ENCODE peak calls at places on chromosomes 16 and 17, in seven cellular contexts. N, R, B, Y, D, A and T are unnamed samples.

GRCh38 chr16:73149329-73149728 is 101.4 kb upstream of the ZFHX3 start:
- DNase-seq in N (no peak), R (no peak), B (no peak), Y (no peak), D (no peak), A (no peak), T (no peak)

GRCh38 chr16:57906385-57907316 is 64.3 kb downstream of the CNGB1 start:
- DNase-seq in N (no peak), R (peak), B (no peak), Y (no peak), D (peak), A (peak), T (no peak)

GRCh38 chr17:48505788-48506187 is 25.0 kb downstream of the HOXB1 start:
- DNase-seq in N (no peak), R (no peak), B (no peak), Y (peak), D (no peak), A (peak), T (peak)

GRCh38 chr17:54967621-54968258 is 714 bp downstream of the COX11 start:
- DNase-seq in N (no peak), R (peak), B (no peak), Y (no peak), D (peak), A (no peak), T (no peak)

GRCh38 chr16:21656795-21657768 is 4.7 kb upstream of the IGSF6 start:
- DNase-seq in N (no peak), R (peak), B (no peak), Y (peak), D (peak), A (peak), T (peak)

GRCh38 chr16:84423416-84423837 is 55.1 kb downstream of the ATP2C2 start:
- DNase-seq in N (no peak), R (peak), B (no peak), Y (peak), D (no peak), A (peak), T (no peak)

GRCh38 chr17:80279895-80280294 is 19.2 kb downstream of the RNF213 start:
- DNase-seq in N (peak), R (no peak), B (no peak), Y (no peak), D (no peak), A (peak), T (peak)

GRCh38 chr16:27378871-27379580 is 22.9 kb upstream of the IL21R start:
- DNase-seq in N (no peak), R (no peak), B (no peak), Y (peak), D (no peak), A (no peak), T (no peak)

GRCh38 chr16:3652373-3653037 is 2.0 kb upstream of the DNASE1 start:
- DNase-seq in N (no peak), R (no peak), B (no peak), Y (no peak), D (no peak), A (no peak), T (no peak)

GRCh38 chr16:58656872-58657271 is 27.2 kb upstream of the CNOT1 start:
- DNase-seq in N (no peak), R (no peak), B (no peak), Y (no peak), D (no peak), A (no peak), T (no peak)

GRCh38 chr17:64387545-64388171 is 3.0 kb downstream of the PECAM1 start:
- DNase-seq in N (no peak), R (peak), B (no peak), Y (no peak), D (no peak), A (no peak), T (no peak)

GRCh38 chr16:19583665-19584300 is 28.3 kb downstream of the VPS35L start:
- DNase-seq in N (no peak), R (peak), B (no peak), Y (peak), D (peak), A (peak), T (no peak)

GRCh38 chr17:151886-152859 is 14.8 kb downstream of the SCGB1C2 start:
- DNase-seq in N (no peak), R (no peak), B (no peak), Y (no peak), D (no peak), A (no peak), T (no peak)

GRCh38 chr17:45223541-45224528 is 2.1 kb downstream of the FMNL1 start:
- DNase-seq in N (no peak), R (no peak), B (no peak), Y (peak), D (no peak), A (no peak), T (no peak)

GRCh38 chr17:12422632-12423031 is 243.1 kb upstream of the MYOCD start:
- DNase-seq in N (peak), R (no peak), B (no peak), Y (no peak), D (no peak), A (no peak), T (no peak)

GRCh38 chr16:9570521-9570920 is 479.1 kb downstream of the HAPSTR1 start:
- DNase-seq in N (no peak), R (no peak), B (no peak), Y (no peak), D (no peak), A (no peak), T (no peak)

DNA sequence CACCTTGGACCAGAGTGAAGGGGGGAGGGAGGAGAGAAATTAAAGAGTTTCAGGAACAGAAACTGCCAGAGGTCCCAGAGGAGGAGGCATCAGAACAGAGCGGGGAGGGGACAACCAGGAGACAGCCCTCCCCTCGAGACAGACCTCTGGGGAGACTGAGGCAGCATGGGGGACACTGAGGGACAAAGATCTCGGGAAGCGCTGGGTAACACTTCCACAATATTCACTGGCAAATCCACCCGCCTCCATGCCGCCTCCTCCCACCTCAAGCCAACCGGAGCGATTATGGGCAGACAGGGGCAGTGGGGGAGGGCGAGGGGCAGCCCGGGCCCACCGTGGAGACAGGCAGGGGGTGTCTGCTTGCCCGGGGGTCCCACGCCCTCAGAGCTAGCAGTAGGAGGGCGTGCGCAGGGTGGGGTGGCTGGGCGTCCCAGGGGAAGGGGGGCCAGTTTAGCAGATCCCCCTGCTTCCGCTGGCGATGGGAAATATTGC is 1.2 kb downstream of the PCGF2 start:
- DNase-seq in N (peak), R (no peak), B (no peak), Y (no peak), D (no peak), A (no peak), T (no peak)
- H3K4me3 ChIP-seq in N (peak), R (peak), B (peak), Y (peak), D (peak), A (peak), T (peak)

GRCh38 chr17:74971069-74971841 is 1.3 kb downstream of the HID1 start:
- DNase-seq in N (no peak), R (no peak), B (no peak), Y (no peak), D (no peak), A (no peak), T (no peak)
- H3K4me3 ChIP-seq in N (peak), R (peak), B (peak), Y (no peak), D (peak), A (no peak), T (peak)

DNA sequence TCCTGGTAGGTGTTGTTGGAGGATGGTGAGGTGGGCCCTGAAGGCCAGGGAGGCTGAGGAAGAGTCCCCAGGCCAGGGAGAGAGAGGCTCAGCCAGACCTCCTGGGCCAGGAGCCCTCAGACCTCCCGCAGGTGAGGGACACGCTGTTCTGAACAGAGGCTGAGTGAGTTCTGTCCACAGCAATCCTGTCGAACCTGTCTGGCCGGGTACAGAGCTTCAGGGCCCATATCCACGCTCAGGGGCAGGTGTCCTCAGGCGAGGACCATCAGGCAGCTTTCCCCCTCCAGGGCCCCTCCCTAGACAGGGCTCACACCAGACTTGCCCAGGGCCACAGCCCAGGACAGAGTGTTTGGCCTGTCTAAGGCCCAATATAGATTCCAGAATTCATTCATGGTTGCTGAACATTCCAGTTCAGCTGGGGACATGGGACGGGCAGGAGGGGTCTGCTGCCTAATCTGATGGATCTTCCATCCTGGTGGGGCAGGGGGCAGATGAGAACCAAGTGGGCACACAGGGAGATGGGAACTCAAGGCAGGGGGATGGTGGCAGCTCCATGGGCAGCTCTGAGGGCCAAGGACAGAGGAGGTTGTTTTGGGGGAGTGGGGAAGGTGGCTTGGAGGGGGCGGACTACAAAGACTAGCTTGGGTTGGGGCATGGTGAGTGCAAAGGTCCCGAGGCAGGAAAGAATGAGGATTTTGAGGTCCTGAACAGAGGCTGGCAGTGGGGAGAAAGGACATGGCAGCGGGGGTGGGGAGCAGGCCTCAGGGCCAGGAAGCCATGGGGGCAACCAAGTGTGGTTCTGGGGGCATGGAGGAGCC is 23.4 kb upstream of the MPRIP start:
- DNase-seq in N (no peak), R (no peak), B (peak), Y (no peak), D (no peak), A (no peak), T (no peak)
- H3K4me3 ChIP-seq in N (no peak), R (no peak), B (no peak), Y (no peak), D (no peak), A (no peak), T (no peak)

DNA sequence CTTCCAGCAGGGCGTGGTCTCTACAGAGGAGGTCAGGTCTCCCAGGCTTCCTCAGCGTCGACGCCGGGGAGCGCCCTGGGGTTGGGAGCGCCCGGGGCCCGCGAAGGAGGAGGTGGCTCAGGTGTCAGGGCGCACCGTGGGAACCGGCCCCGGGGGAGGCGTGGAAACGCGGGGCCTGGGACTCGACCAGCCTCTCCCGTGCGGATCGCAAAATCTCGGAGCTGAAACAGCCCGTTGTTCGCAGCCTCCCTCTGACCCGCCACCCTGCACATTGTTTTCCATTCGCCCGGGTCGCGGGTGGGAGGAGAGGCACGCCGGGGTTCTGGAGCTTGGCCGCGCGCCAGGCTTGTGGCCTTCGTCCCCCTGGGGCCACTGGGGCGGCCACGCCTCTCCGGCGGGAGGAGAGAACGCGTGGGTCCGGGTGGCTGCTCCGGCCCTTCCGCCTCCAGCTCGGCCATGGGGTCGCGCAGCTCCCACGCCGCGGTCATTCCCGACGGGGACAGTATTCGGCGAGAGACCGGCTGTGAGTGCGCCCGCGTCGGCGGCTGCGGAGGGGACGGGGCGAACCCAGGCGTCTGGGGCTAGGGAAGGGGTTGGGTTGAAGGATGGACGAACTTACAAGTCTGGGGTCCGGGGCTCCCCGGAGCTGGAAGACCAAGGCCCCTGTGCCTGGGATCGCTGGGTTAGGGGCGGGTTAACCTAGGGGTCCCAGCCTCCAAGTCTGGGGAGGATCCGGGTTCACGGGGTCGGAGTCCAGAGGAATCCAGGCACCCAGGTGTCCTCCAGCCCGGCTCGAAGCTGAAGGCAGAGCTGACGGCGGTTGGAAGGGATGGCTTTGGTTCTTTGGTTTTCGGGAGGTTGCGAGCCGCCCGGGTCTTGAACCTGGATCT is at the start of gene CHP2:
- DNase-seq in N (no peak), R (peak), B (no peak), Y (no peak), D (peak), A (no peak), T (no peak)
- H3K4me3 ChIP-seq in N (peak), R (peak), B (no peak), Y (no peak), D (peak), A (peak), T (peak)

GRCh38 chr17:44093231-44093900 is 22.8 kb downstream of the G6PC3 start:
- DNase-seq in N (no peak), R (no peak), B (no peak), Y (no peak), D (no peak), A (no peak), T (no peak)

GRCh38 chr17:44095647-44096496 is 25.3 kb downstream of the G6PC3 start:
- DNase-seq in N (peak), R (peak), B (peak), Y (peak), D (peak), A (peak), T (peak)

GRCh38 chr17:44094701-44095387 is 24.3 kb downstream of the G6PC3 start:
- DNase-seq in N (no peak), R (peak), B (no peak), Y (no peak), D (no peak), A (no peak), T (no peak)

GRCh38 chr17:44097110-44097810 is 26.2 kb downstream of the HDAC5 start:
- DNase-seq in N (no peak), R (no peak), B (no peak), Y (no peak), D (no peak), A (peak), T (peak)

DNA sequence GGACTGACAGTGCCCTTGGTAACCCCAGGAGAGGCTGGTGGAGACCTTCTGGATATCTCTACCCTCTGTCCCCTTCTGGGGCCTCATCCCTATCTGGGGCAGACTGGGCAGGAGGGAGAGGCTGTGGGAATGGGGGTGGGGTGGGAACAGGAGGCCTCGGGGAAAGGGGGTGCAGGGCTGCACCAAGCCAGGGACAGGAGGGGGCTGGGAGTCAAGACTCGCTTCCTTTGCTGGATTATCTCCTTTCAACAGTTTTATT is 24.8 kb downstream of the G6PC3 start:
- DNase-seq in N (no peak), R (no peak), B (no peak), Y (no peak), D (no peak), A (no peak), T (no peak)
- H3K4me3 ChIP-seq in N (no peak), R (peak), B (no peak), Y (no peak), D (peak), A (no peak), T (peak)

DNA sequence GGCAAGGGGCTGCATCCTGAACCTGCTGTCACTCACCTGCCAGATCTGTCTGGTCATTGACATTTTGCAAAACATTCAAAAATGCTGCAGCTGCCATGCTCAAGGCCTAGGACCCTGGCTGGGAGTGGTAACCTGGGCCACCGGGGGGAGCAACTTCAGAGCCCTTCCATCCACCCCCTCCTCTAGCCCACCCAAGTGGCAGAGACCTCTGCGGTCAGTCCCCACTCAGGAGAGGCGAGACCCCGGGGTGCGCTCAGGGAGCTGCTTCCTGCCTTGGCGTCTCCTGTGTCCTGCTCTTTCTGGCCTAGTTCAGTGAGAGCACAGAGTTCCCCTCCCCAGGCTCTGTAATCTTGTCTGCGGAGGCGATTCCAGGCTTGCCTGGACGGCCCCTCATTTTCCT is 108.8 kb downstream of the CCDC182 start:
- DNase-seq in N (no peak), R (no peak), B (no peak), Y (no peak), D (no peak), A (no peak), T (no peak)
- H3K4me3 ChIP-seq in N (no peak), R (no peak), B (no peak), Y (no peak), D (no peak), A (no peak), T (no peak)

DNA sequence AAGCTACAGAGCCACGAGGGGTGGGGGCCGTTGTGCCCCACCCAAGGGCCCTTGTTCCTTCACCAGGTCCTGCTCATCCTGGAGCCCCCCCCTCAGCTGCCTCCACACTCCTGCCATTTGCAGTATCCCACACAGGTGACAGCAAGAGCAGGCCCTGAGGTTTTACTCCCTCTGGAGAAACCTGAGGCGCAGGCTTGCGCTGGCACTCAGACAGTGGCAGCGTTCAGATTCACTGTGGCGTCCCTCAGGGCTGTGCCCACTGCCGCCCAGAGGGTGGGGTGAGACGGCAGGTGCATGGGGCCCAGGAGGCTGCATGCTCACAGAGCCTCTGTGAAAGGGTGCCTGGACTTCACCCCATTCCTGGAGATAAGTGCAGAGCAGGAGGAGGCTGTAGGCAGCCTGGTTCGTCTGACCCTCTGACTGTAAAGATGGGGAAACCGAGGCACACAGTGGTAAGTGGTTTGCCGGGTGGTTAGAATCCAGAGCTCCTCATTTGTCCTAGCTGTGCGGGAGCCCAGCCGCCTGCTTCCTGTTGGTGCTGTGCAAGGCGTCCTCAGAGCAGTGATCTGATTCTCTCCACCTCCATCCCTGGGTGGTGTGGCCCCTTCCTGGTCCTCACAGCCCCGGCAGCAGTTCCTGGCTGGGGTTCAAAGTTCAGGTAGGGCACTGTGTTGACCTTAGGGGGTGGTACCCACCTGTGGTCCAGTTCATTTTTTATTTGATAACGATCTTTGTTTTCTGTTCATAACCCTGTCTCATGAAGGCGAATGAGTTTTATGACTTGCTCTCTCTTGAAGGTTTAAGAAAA is 1.6 kb downstream of the SPIRE2 start:
- DNase-seq in N (no peak), R (no peak), B (no peak), Y (no peak), D (no peak), A (no peak), T (no peak)
- H3K4me3 ChIP-seq in N (no peak), R (peak), B (no peak), Y (no peak), D (no peak), A (no peak), T (no peak)